ENCODE peak calls at places on chromosomes 6 and 20, in eight cellular contexts. R, T, B, I, Q, W, G and O are unnamed samples. For H3K4me1 and H3K9me3, the result is how much of the 10 kb centered on the place peaks cover.

GRCh38 chr20:53582574-53583351 is 10.9 kb downstream of the ZNF217 start:
- DNase-seq in R (no peak), T (peak), B (peak), I (no peak), Q (no peak), W (peak), G (no peak), O (peak)

GRCh38 chr6:30378290-30378937 is 33.5 kb downstream of the RPP21 start:
- DNase-seq in R (no peak), T (peak), B (peak), I (no peak), Q (peak), W (no peak), G (no peak), O (no peak)

GRCh38 chr20:64038579-64039292 is 2.8 kb downstream of the C20orf204 start:
- DNase-seq in R (peak), T (peak), B (peak), I (peak), Q (peak), W (peak), G (peak), O (peak)

GRCh38 chr6:26234421-26235239 is 130.4 kb upstream of the BTN3A2 start:
- DNase-seq in R (peak), T (peak), B (peak), I (no peak), Q (no peak), W (peak), G (no peak), O (peak)

GRCh38 chr6:14549319-14549770 is 431.8 kb downstream of the CD83 start:
- DNase-seq in R (peak), T (no peak), B (no peak), I (no peak), Q (no peak), W (no peak), G (no peak), O (no peak)

GRCh38 chr20:41654292-41654691 is 36.1 kb upstream of the CHD6 start:
- DNase-seq in R (no peak), T (no peak), B (no peak), I (no peak), Q (no peak), W (no peak), G (no peak), O (no peak)

GRCh38 chr6:2970753-2971419 is 481 bp downstream of the SERPINB6 start:
- DNase-seq in R (peak), T (peak), B (peak), I (peak), Q (no peak), W (peak), G (peak), O (peak)

GRCh38 chr6:18087396-18088165 is 34.9 kb downstream of the NHLRC1 start:
- DNase-seq in R (no peak), T (no peak), B (no peak), I (no peak), Q (no peak), W (no peak), G (no peak), O (no peak)

GRCh38 chr6:157741889-157742615 is 81.0 kb upstream of the SNX9 start:
- DNase-seq in R (no peak), T (peak), B (no peak), I (no peak), Q (no peak), W (peak), G (no peak), O (no peak)

GRCh38 chr6:168314948-168315347 is 4.6 kb downstream of the DACT2 start:
- DNase-seq in R (no peak), T (no peak), B (no peak), I (no peak), Q (no peak), W (no peak), G (no peak), O (no peak)

GRCh38 chr20:47007826-47008655 is 113.4 kb downstream of the EYA2 start:
- DNase-seq in R (no peak), T (no peak), B (no peak), I (no peak), Q (no peak), W (no peak), G (no peak), O (no peak)

GRCh38 chr20:14991023-14991422 is 653.6 kb upstream of the FLRT3 start:
- DNase-seq in R (no peak), T (no peak), B (peak), I (no peak), Q (no peak), W (no peak), G (no peak), O (no peak)

GRCh38 chr6:159249752-159250151 is 80.6 kb downstream of the FNDC1 start:
- DNase-seq in R (no peak), T (no peak), B (peak), I (no peak), Q (no peak), W (no peak), G (no peak), O (no peak)

GRCh38 chr6:110537208-110538123 is 61.1 kb upstream of the SLC22A16 start:
- DNase-seq in R (no peak), T (peak), B (peak), I (no peak), Q (no peak), W (no peak), G (no peak), O (peak)

GRCh38 chr6:66508433-66508832 is 801.4 kb upstream of the EYS start:
- DNase-seq in R (no peak), T (no peak), B (no peak), I (no peak), Q (no peak), W (no peak), G (no peak), O (no peak)

GRCh38 chr6:5540375-5540774 is 279.1 kb downstream of the FARS2 start:
- DNase-seq in R (no peak), T (no peak), B (no peak), I (no peak), Q (no peak), W (no peak), G (no peak), O (no peak)

GRCh38 chr6:110041149-110041548 is 63.0 kb downstream of the GPR6 start:
- DNase-seq in R (no peak), T (no peak), B (no peak), I (no peak), Q (no peak), W (no peak), G (no peak), O (no peak)

GRCh38 chr6:166365221-166365620 is 17.5 kb downstream of the MPC1 start:
- DNase-seq in R (no peak), T (peak), B (no peak), I (no peak), Q (no peak), W (no peak), G (no peak), O (peak)

GRCh38 chr6:156822747-156823206 is 45.6 kb downstream of the ARID1B start:
- DNase-seq in R (no peak), T (no peak), B (no peak), I (no peak), Q (no peak), W (no peak), G (no peak), O (no peak)

GRCh38 chr6:79277109-79277508 is 42.6 kb upstream of the HMGN3 start:
- DNase-seq in R (no peak), T (peak), B (peak), I (no peak), Q (no peak), W (no peak), G (no peak), O (no peak)

GRCh38 chr6:15131234-15132195 is 114.4 kb upstream of the JARID2 start:
- DNase-seq in R (no peak), T (no peak), B (no peak), I (no peak), Q (no peak), W (no peak), G (no peak), O (no peak)

GRCh38 chr20:52552181-52552872 is 360.7 kb upstream of the ZFP64 start:
- DNase-seq in R (no peak), T (no peak), B (peak), I (no peak), Q (no peak), W (no peak), G (no peak), O (no peak)

GRCh38 chr6:13479206-13479797 is 8.1 kb downstream of the GFOD1 start:
- DNase-seq in R (no peak), T (no peak), B (no peak), I (no peak), Q (no peak), W (no peak), G (no peak), O (no peak)

GRCh38 chr6:83707829-83708545 is 914 bp downstream of the SNAP91 start:
- DNase-seq in R (no peak), T (peak), B (no peak), I (peak), Q (peak), W (peak), G (no peak), O (no peak)

GRCh38 chr6:139888691-139889122 is 514.3 kb upstream of the CITED2 start:
- DNase-seq in R (no peak), T (no peak), B (no peak), I (no peak), Q (peak), W (no peak), G (no peak), O (peak)

GRCh38 chr6:5663739-5664138 is 343.0 kb downstream of the NRN1 start:
- DNase-seq in R (no peak), T (no peak), B (no peak), I (no peak), Q (no peak), W (no peak), G (no peak), O (no peak)

GRCh38 chr6:137977814-137978213 is 110.8 kb downstream of the TNFAIP3 start:
- DNase-seq in R (no peak), T (no peak), B (no peak), I (no peak), Q (no peak), W (no peak), G (no peak), O (no peak)

GRCh38 chr20:53939554-53940355 is 130.6 kb downstream of the BCAS1 start:
- DNase-seq in R (peak), T (peak), B (peak), I (peak), Q (peak), W (peak), G (peak), O (peak)

GRCh38 chr6:87293526-87293925 is 28.9 kb upstream of the SMIM8 start:
- DNase-seq in R (no peak), T (no peak), B (peak), I (no peak), Q (no peak), W (no peak), G (no peak), O (no peak)

GRCh38 chr20:22901921-22902320 is 133.2 kb upstream of the SSTR4 start:
- DNase-seq in R (no peak), T (no peak), B (no peak), I (no peak), Q (no peak), W (no peak), G (no peak), O (no peak)

GRCh38 chr6:121951918-121952379 is 447.5 kb upstream of the HSF2 start:
- DNase-seq in R (no peak), T (peak), B (peak), I (no peak), Q (no peak), W (no peak), G (no peak), O (no peak)

GRCh38 chr6:127515794-127516675 is 3.1 kb downstream of the MTCL3 start:
- DNase-seq in R (peak), T (peak), B (peak), I (peak), Q (peak), W (peak), G (peak), O (peak)

GRCh38 chr6:35023091-35023490 is 118.0 kb downstream of the TCP11 start:
- DNase-seq in R (no peak), T (no peak), B (no peak), I (no peak), Q (no peak), W (no peak), G (no peak), O (peak)
- H3K4me1 ChIP-seq in R (under half), T (half or more), B (under half), I (under half), Q (under half), W (under half), G (half or more), O (half or more)

DNA sequence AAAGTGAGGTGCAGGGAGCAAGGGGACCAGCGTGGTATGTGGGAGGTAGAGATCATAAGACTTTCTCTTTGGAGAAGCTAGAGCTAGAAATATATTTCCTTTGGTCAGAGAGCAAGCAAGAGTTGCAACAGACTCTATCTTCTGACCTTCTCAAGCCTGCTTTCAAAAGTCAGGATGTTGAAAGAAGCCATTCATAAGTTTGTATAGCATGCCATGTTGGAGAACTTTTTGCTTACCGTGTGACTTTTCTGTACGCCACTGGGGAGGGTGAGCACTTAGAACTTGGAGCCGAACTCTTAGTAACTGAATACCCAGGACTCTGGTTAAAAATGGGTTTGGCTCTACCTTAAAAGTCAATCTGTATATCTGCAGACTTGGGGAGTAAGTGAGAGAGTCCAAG is 30.5 kb downstream of the ISM1 start:
- DNase-seq in R (no peak), T (no peak), B (no peak), I (no peak), Q (no peak), W (no peak), G (no peak), O (no peak)
- H3K9me3 ChIP-seq in R (under half), T (under half), B (under half), I (under half), Q (under half), W (under half), G (under half), O (under half)

DNA sequence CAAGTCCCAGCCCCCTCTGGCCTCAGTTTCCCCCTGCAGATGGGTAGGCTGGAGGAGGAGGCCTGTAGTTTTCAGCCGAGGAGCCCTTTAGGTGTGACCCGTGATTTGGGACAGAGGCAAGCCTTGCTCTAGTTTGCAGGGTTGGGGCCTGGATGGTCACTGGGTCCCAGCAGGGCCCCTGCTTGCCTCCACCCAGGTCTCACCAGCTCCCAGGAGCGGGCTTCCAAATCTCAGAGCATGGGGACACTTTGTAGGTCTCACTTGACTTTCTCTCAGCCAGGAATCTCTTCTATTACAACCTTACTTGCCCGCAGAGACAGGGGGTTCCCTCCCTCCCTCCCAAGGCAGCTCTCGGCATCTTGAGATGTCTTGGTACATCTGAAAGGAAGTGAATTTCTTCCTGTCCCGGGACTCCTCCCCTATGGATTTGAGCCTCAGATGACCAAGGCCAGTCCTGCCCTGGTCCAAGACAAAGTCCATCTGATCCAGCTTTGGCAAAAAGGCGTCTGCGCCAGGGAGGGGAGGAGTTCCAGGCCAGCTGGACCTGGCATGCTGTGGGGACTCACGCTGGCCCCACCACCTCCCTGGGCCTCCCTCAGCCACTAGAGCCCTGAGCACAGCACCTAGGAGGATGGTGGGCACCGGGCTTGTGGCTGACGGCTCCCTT is 47.4 kb downstream of the SRC start:
- DNase-seq in R (no peak), T (no peak), B (no peak), I (no peak), Q (no peak), W (no peak), G (peak), O (no peak)
- H3K4me1 ChIP-seq in R (under half), T (under half), B (under half), I (under half), Q (under half), W (under half), G (under half), O (under half)

DNA sequence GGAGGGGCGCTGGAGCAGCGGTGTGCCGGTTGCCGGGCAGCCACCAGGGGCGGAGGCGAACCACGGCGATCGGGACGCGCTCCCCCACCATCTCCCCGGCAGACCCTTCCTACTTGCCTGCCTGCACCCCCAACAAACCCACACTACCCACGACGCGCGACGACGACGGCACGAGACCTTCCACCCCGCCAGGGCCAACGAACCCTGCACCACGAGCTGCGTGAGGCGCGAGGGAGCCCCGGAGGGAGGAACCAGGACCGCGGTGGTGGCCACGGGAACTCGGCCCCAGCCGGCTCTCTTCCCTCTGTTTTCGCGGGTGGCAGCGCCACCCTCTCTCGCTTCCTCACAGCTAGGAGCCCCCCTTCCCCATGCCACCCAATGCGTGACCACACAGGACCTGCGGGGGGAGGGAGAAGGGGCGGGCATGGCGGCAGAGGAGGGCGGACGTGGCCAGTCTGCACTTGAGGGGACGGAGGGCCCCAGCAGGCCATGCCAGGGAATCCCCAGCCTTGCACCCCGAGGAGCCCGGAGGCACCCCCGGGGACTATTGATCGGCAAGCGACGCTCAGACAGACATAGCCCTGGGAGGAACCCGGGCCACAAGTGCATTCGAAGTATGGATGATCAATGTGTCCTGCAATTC is 1516.4 kb upstream of the DEFB115 start:
- DNase-seq in R (no peak), T (no peak), B (no peak), I (no peak), Q (no peak), W (no peak), G (no peak), O (no peak)
- H3K9me3 ChIP-seq in R (under half), T (under half), B (under half), I (under half), Q (under half), W (under half), G (under half), O (under half)